ENCODE peak calls at places on chromosomes 4 and X, in six cellular contexts. One of them, this sample, is unnamed.

GRCh38 chrX:19121898-19122640 is at the start of gene ADGRG2:
- DNase-seq in ovary: peak
- DNase-seq in T-helper 22 cell: no peak
- DNase-seq in SK-N-DZ: peak
- DNase-seq in LHCN-M2: peak
- DNase-seq in foreskin fibroblast: peak
- DNase-seq in this sample: peak

GRCh38 chr4:114286275-114286674 is 306.8 kb upstream of the ARSJ start:
- DNase-seq in T-helper 22 cell: no peak
- DNase-seq in SK-N-DZ: no peak
- DNase-seq in foreskin fibroblast: peak
- DNase-seq in ovary: no peak
- DNase-seq in LHCN-M2: no peak
- DNase-seq in this sample: no peak

GRCh38 chrX:102950908-102951866 is 14.1 kb downstream of the RAB40AL start:
- DNase-seq in ovary: no peak
- DNase-seq in SK-N-DZ: peak
- DNase-seq in T-helper 22 cell: no peak
- DNase-seq in foreskin fibroblast: peak
- DNase-seq in LHCN-M2: peak
- DNase-seq in this sample: peak

GRCh38 chr4:128471576-128471975 is 184.0 kb upstream of the PGRMC2 start:
- DNase-seq in ovary: no peak
- DNase-seq in foreskin fibroblast: peak
- DNase-seq in T-helper 22 cell: no peak
- DNase-seq in SK-N-DZ: no peak
- DNase-seq in LHCN-M2: peak
- DNase-seq in this sample: no peak

GRCh38 chr4:105895609-105896460 is 564 bp downstream of the NPNT start:
- DNase-seq in foreskin fibroblast: peak
- DNase-seq in LHCN-M2: no peak
- DNase-seq in SK-N-DZ: peak
- DNase-seq in T-helper 22 cell: no peak
- DNase-seq in ovary: no peak
- DNase-seq in this sample: no peak

GRCh38 chr4:93791570-93792195 is 36.9 kb upstream of the ATOH1 start:
- DNase-seq in SK-N-DZ: peak
- DNase-seq in foreskin fibroblast: peak
- DNase-seq in ovary: peak
- DNase-seq in T-helper 22 cell: no peak
- DNase-seq in LHCN-M2: peak
- DNase-seq in this sample: peak

GRCh38 chr4:182939680-182940079 is 22.5 kb upstream of the DCTD start:
- DNase-seq in foreskin fibroblast: no peak
- DNase-seq in ovary: no peak
- DNase-seq in LHCN-M2: no peak
- DNase-seq in SK-N-DZ: no peak
- DNase-seq in T-helper 22 cell: no peak
- DNase-seq in this sample: no peak

GRCh38 chr4:126466848-126467247 is 1152.1 kb downstream of the FAT4 start:
- DNase-seq in SK-N-DZ: no peak
- DNase-seq in T-helper 22 cell: no peak
- DNase-seq in LHCN-M2: no peak
- DNase-seq in foreskin fibroblast: no peak
- DNase-seq in ovary: no peak
- DNase-seq in this sample: no peak

GRCh38 chr4:78584863-78585576 is 33.5 kb downstream of the ANXA3 start:
- DNase-seq in SK-N-DZ: no peak
- DNase-seq in foreskin fibroblast: peak
- DNase-seq in T-helper 22 cell: no peak
- DNase-seq in LHCN-M2: no peak
- DNase-seq in ovary: no peak
- DNase-seq in this sample: no peak

This sample was measured in AG08395.